ENCODE peak calls at places on chromosomes 5 and 9, in ten cellular contexts. One of them, this sample, is unnamed.

GRCh38 chr5:141870226-141870625 is 8.0 kb downstream of the PCDH1 start:
- DNase-seq in BE2C: no peak
- DNase-seq in HepG2: no peak
- DNase-seq in Peyer's patch: peak
- DNase-seq in transverse colon: peak
- DNase-seq in fibroblast of mammary gland: no peak
- DNase-seq in ovary: no peak
- DNase-seq in lung: no peak
- DNase-seq in astrocyte: no peak
- DNase-seq in CD8-positive, alpha-beta T cell: no peak
- DNase-seq in this sample: no peak

GRCh38 chr5:117680421-117680820 is 1105.8 kb upstream of the SEMA6A start:
- DNase-seq in lung: no peak
- DNase-seq in Peyer's patch: no peak
- DNase-seq in CD8-positive, alpha-beta T cell: no peak
- DNase-seq in fibroblast of mammary gland: no peak
- DNase-seq in transverse colon: no peak
- DNase-seq in ovary: no peak
- DNase-seq in BE2C: no peak
- DNase-seq in astrocyte: no peak
- DNase-seq in HepG2: no peak
- DNase-seq in this sample: no peak

GRCh38 chr5:154176191-154176590 is 14.3 kb upstream of the GALNT10 start:
- DNase-seq in lung: no peak
- DNase-seq in fibroblast of mammary gland: no peak
- DNase-seq in BE2C: no peak
- DNase-seq in astrocyte: peak
- DNase-seq in transverse colon: no peak
- DNase-seq in HepG2: no peak
- DNase-seq in CD8-positive, alpha-beta T cell: no peak
- DNase-seq in Peyer's patch: no peak
- DNase-seq in ovary: no peak
- DNase-seq in this sample: no peak

GRCh38 chr9:16637218-16637617 is 233.3 kb downstream of the BNC2 start:
- DNase-seq in transverse colon: no peak
- DNase-seq in BE2C: no peak
- DNase-seq in ovary: no peak
- DNase-seq in lung: no peak
- DNase-seq in fibroblast of mammary gland: no peak
- DNase-seq in Peyer's patch: no peak
- DNase-seq in CD8-positive, alpha-beta T cell: no peak
- DNase-seq in HepG2: no peak
- DNase-seq in astrocyte: peak
- DNase-seq in this sample: no peak

GRCh38 chr9:567128-567745 is 274.3 kb upstream of the DMRT1 start:
- DNase-seq in astrocyte: no peak
- DNase-seq in HepG2: no peak
- DNase-seq in transverse colon: no peak
- DNase-seq in lung: no peak
- DNase-seq in CD8-positive, alpha-beta T cell: no peak
- DNase-seq in BE2C: no peak
- DNase-seq in Peyer's patch: no peak
- DNase-seq in fibroblast of mammary gland: no peak
- DNase-seq in ovary: no peak
- DNase-seq in this sample: peak

GRCh38 chr5:104189031-104189430 is 626.4 kb upstream of the NUDT12 start:
- DNase-seq in lung: no peak
- DNase-seq in CD8-positive, alpha-beta T cell: no peak
- DNase-seq in fibroblast of mammary gland: peak
- DNase-seq in ovary: no peak
- DNase-seq in Peyer's patch: no peak
- DNase-seq in transverse colon: no peak
- DNase-seq in astrocyte: peak
- DNase-seq in BE2C: no peak
- DNase-seq in HepG2: no peak
- DNase-seq in this sample: no peak

GRCh38 chr9:7403839-7404238 is 395.7 kb downstream of the DMAC1 start:
- DNase-seq in transverse colon: no peak
- DNase-seq in astrocyte: no peak
- DNase-seq in lung: no peak
- DNase-seq in BE2C: no peak
- DNase-seq in Peyer's patch: no peak
- DNase-seq in CD8-positive, alpha-beta T cell: no peak
- DNase-seq in ovary: no peak
- DNase-seq in HepG2: no peak
- DNase-seq in fibroblast of mammary gland: no peak
- DNase-seq in this sample: no peak

GRCh38 chr9:121559183-121559582 is 59.5 kb upstream of the GGTA1 start:
- DNase-seq in ovary: no peak
- DNase-seq in BE2C: no peak
- DNase-seq in HepG2: no peak
- DNase-seq in CD8-positive, alpha-beta T cell: no peak
- DNase-seq in transverse colon: no peak
- DNase-seq in fibroblast of mammary gland: peak
- DNase-seq in astrocyte: peak
- DNase-seq in Peyer's patch: no peak
- DNase-seq in lung: no peak
- DNase-seq in this sample: peak

GRCh38 chr5:8913522-8913921 is 632.4 kb downstream of the SEMA5A start:
- DNase-seq in Peyer's patch: no peak
- DNase-seq in lung: no peak
- DNase-seq in HepG2: no peak
- DNase-seq in transverse colon: no peak
- DNase-seq in fibroblast of mammary gland: no peak
- DNase-seq in ovary: no peak
- DNase-seq in astrocyte: no peak
- DNase-seq in BE2C: no peak
- DNase-seq in CD8-positive, alpha-beta T cell: no peak
- DNase-seq in this sample: no peak

GRCh38 chr5:149228610-149229297 is 42.9 kb upstream of the AFAP1L1 start:
- DNase-seq in fibroblast of mammary gland: peak
- DNase-seq in transverse colon: peak
- DNase-seq in astrocyte: peak
- DNase-seq in HepG2: peak
- DNase-seq in BE2C: no peak
- DNase-seq in lung: peak
- DNase-seq in Peyer's patch: no peak
- DNase-seq in CD8-positive, alpha-beta T cell: no peak
- DNase-seq in ovary: no peak
- DNase-seq in this sample: no peak

GRCh38 chr5:137498736-137499505 is at the start of gene SPOCK1:
- DNase-seq in CD8-positive, alpha-beta T cell: no peak
- DNase-seq in ovary: no peak
- DNase-seq in transverse colon: peak
- DNase-seq in fibroblast of mammary gland: peak
- DNase-seq in Peyer's patch: peak
- DNase-seq in HepG2: peak
- DNase-seq in BE2C: peak
- DNase-seq in astrocyte: peak
- DNase-seq in lung: peak
- DNase-seq in this sample: no peak

GRCh38 chr5:7493622-7494021 is 97.7 kb downstream of the ADCY2 start:
- DNase-seq in transverse colon: no peak
- DNase-seq in Peyer's patch: no peak
- DNase-seq in CD8-positive, alpha-beta T cell: no peak
- DNase-seq in fibroblast of mammary gland: no peak
- DNase-seq in astrocyte: no peak
- DNase-seq in HepG2: no peak
- DNase-seq in ovary: no peak
- DNase-seq in lung: no peak
- DNase-seq in BE2C: no peak
- DNase-seq in this sample: no peak

GRCh38 chr9:16925426-16925825 is 55.0 kb upstream of the BNC2 start:
- DNase-seq in CD8-positive, alpha-beta T cell: no peak
- DNase-seq in fibroblast of mammary gland: peak
- DNase-seq in transverse colon: no peak
- DNase-seq in Peyer's patch: no peak
- DNase-seq in astrocyte: peak
- DNase-seq in lung: no peak
- DNase-seq in HepG2: no peak
- DNase-seq in BE2C: no peak
- DNase-seq in ovary: no peak
- DNase-seq in this sample: no peak

GRCh38 chr5:159121061-159121460 is 21.3 kb upstream of the EBF1 start:
- DNase-seq in transverse colon: no peak
- DNase-seq in Peyer's patch: no peak
- DNase-seq in CD8-positive, alpha-beta T cell: no peak
- DNase-seq in ovary: no peak
- DNase-seq in BE2C: no peak
- DNase-seq in lung: no peak
- DNase-seq in fibroblast of mammary gland: no peak
- DNase-seq in astrocyte: no peak
- DNase-seq in HepG2: no peak
- DNase-seq in this sample: no peak

GRCh38 chr5:53406630-53407316 is 73.7 kb upstream of the FST start:
- DNase-seq in fibroblast of mammary gland: peak
- DNase-seq in transverse colon: no peak
- DNase-seq in ovary: no peak
- DNase-seq in astrocyte: peak
- DNase-seq in CD8-positive, alpha-beta T cell: no peak
- DNase-seq in BE2C: no peak
- DNase-seq in HepG2: peak
- DNase-seq in lung: no peak
- DNase-seq in Peyer's patch: no peak
- DNase-seq in this sample: no peak

GRCh38 chr5:138111937-138112336 is 27.3 kb downstream of the NME5 start:
- DNase-seq in transverse colon: no peak
- DNase-seq in ovary: no peak
- DNase-seq in fibroblast of mammary gland: no peak
- DNase-seq in Peyer's patch: no peak
- DNase-seq in astrocyte: peak
- DNase-seq in BE2C: no peak
- DNase-seq in CD8-positive, alpha-beta T cell: no peak
- DNase-seq in HepG2: no peak
- DNase-seq in lung: no peak
- DNase-seq in this sample: no peak

GRCh38 chr5:75059887-75060286 is 7.5 kb upstream of the GCNT4 start:
- DNase-seq in Peyer's patch: no peak
- DNase-seq in ovary: no peak
- DNase-seq in HepG2: no peak
- DNase-seq in astrocyte: peak
- DNase-seq in lung: no peak
- DNase-seq in fibroblast of mammary gland: no peak
- DNase-seq in CD8-positive, alpha-beta T cell: peak
- DNase-seq in BE2C: no peak
- DNase-seq in transverse colon: no peak
- DNase-seq in this sample: no peak

GRCh38 chr5:143133721-143134120 is 269.8 kb downstream of the NR3C1 start:
- DNase-seq in fibroblast of mammary gland: peak
- DNase-seq in HepG2: no peak
- DNase-seq in transverse colon: no peak
- DNase-seq in astrocyte: peak
- DNase-seq in Peyer's patch: no peak
- DNase-seq in ovary: no peak
- DNase-seq in CD8-positive, alpha-beta T cell: no peak
- DNase-seq in lung: no peak
- DNase-seq in BE2C: no peak
- DNase-seq in this sample: no peak

DNA sequence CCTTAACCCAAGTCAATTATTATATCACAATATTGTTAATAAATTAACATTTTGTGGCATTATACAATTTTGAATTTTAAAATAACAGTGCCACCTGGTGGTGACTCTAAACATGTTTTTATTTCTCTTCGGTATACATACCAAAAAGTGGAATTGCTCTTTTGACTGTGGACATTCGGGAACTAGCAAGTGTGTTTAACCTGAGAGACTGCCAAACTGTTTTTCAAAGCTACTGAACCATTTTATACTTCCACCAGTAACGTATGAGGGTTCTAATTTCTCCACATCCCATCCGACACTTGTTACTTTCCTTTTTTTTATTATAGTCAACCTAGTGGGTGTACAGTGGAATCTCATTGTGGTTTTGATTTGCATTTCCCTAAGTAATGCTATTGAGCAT is 18.3 kb upstream of the HSDL2 start:
- DNase-seq in astrocyte: no peak
- DNase-seq in transverse colon: no peak
- DNase-seq in Peyer's patch: no peak
- DNase-seq in fibroblast of mammary gland: peak
- DNase-seq in HepG2: peak
- DNase-seq in BE2C: no peak
- DNase-seq in lung: no peak
- DNase-seq in CD8-positive, alpha-beta T cell: no peak
- DNase-seq in ovary: no peak
- DNase-seq in this sample: no peak
- TF ChIP-seq CTCF in astrocyte: peak
- TF ChIP-seq CTCF in transverse colon: peak
- TF ChIP-seq CTCF in Peyer's patch: peak
- TF ChIP-seq CTCF in fibroblast of mammary gland: peak
- TF ChIP-seq CTCF in HepG2: peak
- TF ChIP-seq CTCF in BE2C: peak
- TF ChIP-seq CTCF in lung: no peak
- TF ChIP-seq CTCF in CD8-positive, alpha-beta T cell: peak
- TF ChIP-seq CTCF in ovary: peak
- TF ChIP-seq CTCF in this sample: no peak

GRCh38 chr9:107489144-107489673 is 360 bp downstream of the KLF4 start:
- DNase-seq in ovary: no peak
- DNase-seq in CD8-positive, alpha-beta T cell: no peak
- DNase-seq in Peyer's patch: no peak
- DNase-seq in HepG2: no peak
- DNase-seq in BE2C: no peak
- DNase-seq in fibroblast of mammary gland: peak
- DNase-seq in lung: no peak
- DNase-seq in astrocyte: no peak
- DNase-seq in transverse colon: peak
- DNase-seq in this sample: no peak
- H3K4me3 ChIP-seq in ovary: peak
- H3K4me3 ChIP-seq in CD8-positive, alpha-beta T cell: no peak
- H3K4me3 ChIP-seq in Peyer's patch: peak
- H3K4me3 ChIP-seq in HepG2: peak
- H3K4me3 ChIP-seq in BE2C: peak
- H3K4me3 ChIP-seq in fibroblast of mammary gland: peak
- H3K4me3 ChIP-seq in lung: peak
- H3K4me3 ChIP-seq in astrocyte: peak
- H3K4me3 ChIP-seq in transverse colon: peak
- H3K4me3 ChIP-seq in this sample: peak

DNA sequence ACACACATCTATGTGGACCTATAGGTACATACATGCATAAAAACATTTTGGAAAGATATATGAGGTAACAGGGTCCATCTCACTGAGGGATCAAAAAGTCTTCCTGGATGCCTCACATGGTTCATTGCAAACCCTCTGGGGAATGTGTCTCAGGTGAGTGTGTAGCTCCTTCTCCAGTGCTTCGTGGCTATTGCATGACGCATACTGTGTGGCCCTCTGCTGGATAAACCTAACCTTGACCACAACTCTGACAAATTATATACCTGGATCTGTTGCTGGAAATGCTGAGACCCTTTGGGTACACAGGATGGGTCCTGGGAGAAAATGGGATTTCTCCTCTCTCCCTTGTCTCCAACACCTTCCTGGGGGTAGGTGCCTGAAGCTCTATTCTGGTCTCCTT is 91.9 kb downstream of the JAKMIP2 start:
- DNase-seq in Peyer's patch: no peak
- DNase-seq in lung: no peak
- DNase-seq in fibroblast of mammary gland: no peak
- DNase-seq in ovary: no peak
- DNase-seq in BE2C: no peak
- DNase-seq in CD8-positive, alpha-beta T cell: no peak
- DNase-seq in HepG2: peak
- DNase-seq in astrocyte: no peak
- DNase-seq in transverse colon: no peak
- DNase-seq in this sample: no peak
- TF ChIP-seq CTCF in Peyer's patch: peak
- TF ChIP-seq CTCF in lung: no peak
- TF ChIP-seq CTCF in fibroblast of mammary gland: no peak
- TF ChIP-seq CTCF in ovary: no peak
- TF ChIP-seq CTCF in BE2C: peak
- TF ChIP-seq CTCF in CD8-positive, alpha-beta T cell: no peak
- TF ChIP-seq CTCF in HepG2: peak
- TF ChIP-seq CTCF in astrocyte: no peak
- TF ChIP-seq CTCF in transverse colon: no peak
- TF ChIP-seq CTCF in this sample: peak

GRCh38 chr9:95225016-95225745 is 92.3 kb downstream of the FANCC start:
- DNase-seq in transverse colon: no peak
- DNase-seq in fibroblast of mammary gland: peak
- DNase-seq in CD8-positive, alpha-beta T cell: no peak
- DNase-seq in BE2C: no peak
- DNase-seq in lung: no peak
- DNase-seq in ovary: no peak
- DNase-seq in astrocyte: no peak
- DNase-seq in HepG2: peak
- DNase-seq in Peyer's patch: no peak
- DNase-seq in this sample: no peak
- H3K4me3 ChIP-seq in transverse colon: no peak
- H3K4me3 ChIP-seq in fibroblast of mammary gland: no peak
- H3K4me3 ChIP-seq in CD8-positive, alpha-beta T cell: no peak
- H3K4me3 ChIP-seq in BE2C: no peak
- H3K4me3 ChIP-seq in lung: no peak
- H3K4me3 ChIP-seq in ovary: no peak
- H3K4me3 ChIP-seq in astrocyte: no peak
- H3K4me3 ChIP-seq in HepG2: no peak
- H3K4me3 ChIP-seq in Peyer's patch: no peak
- H3K4me3 ChIP-seq in this sample: no peak